ENCODE peak calls at places on chromosomes 12 and 14, in four cellular contexts. D, W, C and Q are unnamed samples.

GRCh38 chr14:69928111-69928523 is 48.9 kb downstream of the SMOC1 start:
- DNase-seq in D (no peak), W (no peak), C (peak), Q (no peak)

GRCh38 chr12:60172266-60172665 is 576.4 kb downstream of the SLC16A7 start:
- DNase-seq in C (peak), D (no peak), W (no peak), Q (no peak)

GRCh38 chr12:11576104-11576503 is 73.4 kb upstream of the ETV6 start:
- DNase-seq in D (no peak), W (no peak), C (peak), Q (peak)

GRCh38 chr12:43206396-43206795 is 345.6 kb downstream of the ADAMTS20 start:
- DNase-seq in W (no peak), C (peak), D (no peak), Q (no peak)

GRCh38 chr14:60396718-60397343 is 89.0 kb downstream of the C14orf39 start:
- DNase-seq in W (no peak), C (peak), D (no peak), Q (no peak)

GRCh38 chr12:128606040-128606439 is 217.7 kb downstream of the SLC15A4 start:
- DNase-seq in W (no peak), C (no peak), D (no peak), Q (no peak)

GRCh38 chr12:83823386-83824045 is 1089.1 kb downstream of the SLC6A15 start:
- DNase-seq in C (no peak), D (no peak), W (no peak), Q (peak)

GRCh38 chr12:132550014-132550802 is 60.2 kb downstream of the LRCOL1 start:
- DNase-seq in C (no peak), D (no peak), W (no peak), Q (no peak)

GRCh38 chr12:100830003-100830795 is 35.6 kb downstream of the ANO4 start:
- DNase-seq in C (no peak), W (no peak), D (no peak), Q (no peak)

GRCh38 chr12:90682398-90682797 is 272.6 kb downstream of the CCER1 start:
- DNase-seq in W (no peak), C (peak), D (no peak), Q (no peak)

GRCh38 chr12:50533971-50534370 is 29.2 kb downstream of the DIP2B start:
- DNase-seq in C (peak), D (no peak), W (no peak), Q (no peak)

GRCh38 chr14:22070119-22070982 is 396.7 kb upstream of the OR4E1 start:
- DNase-seq in D (no peak), C (no peak), W (peak), Q (no peak)
- TF ChIP-seq CTCF in D (no peak), C (no peak), W (no peak), Q (no peak)

GRCh38 chr14:103687712-103688111 is 27.5 kb downstream of the XRCC3 start:
- DNase-seq in D (no peak), C (no peak), W (no peak), Q (no peak)

GRCh38 chr14:103688441-103688840 is 26.8 kb downstream of the XRCC3 start:
- DNase-seq in C (no peak), W (no peak), D (no peak), Q (no peak)

GRCh38 chr14:103686831-103687485 is 28.3 kb downstream of the XRCC3 start:
- DNase-seq in W (no peak), C (peak), D (no peak), Q (no peak)

GRCh38 chr14:103690332-103690731 is 24.9 kb downstream of the XRCC3 start:
- DNase-seq in W (no peak), C (no peak), D (no peak), Q (no peak)

GRCh38 chr14:103688906-103689902 is 26.0 kb downstream of the XRCC3 start:
- DNase-seq in D (peak), C (peak), W (no peak), Q (no peak)
- TF ChIP-seq CTCF in D (no peak), C (no peak), W (no peak), Q (no peak)

GRCh38 chr14:74531467-74531866 is 37.9 kb downstream of the ISCA2 start:
- DNase-seq in C (peak), D (no peak), W (no peak), Q (no peak)
- TF ChIP-seq CTCF in C (peak), D (no peak), W (no peak), Q (no peak)

GRCh38 chr12:88947486-88948043 is 367.3 kb upstream of the KITLG start:
- DNase-seq in C (no peak), W (no peak), D (no peak), Q (no peak)
- TF ChIP-seq CTCF in C (no peak), W (no peak), D (no peak), Q (no peak)

DNA sequence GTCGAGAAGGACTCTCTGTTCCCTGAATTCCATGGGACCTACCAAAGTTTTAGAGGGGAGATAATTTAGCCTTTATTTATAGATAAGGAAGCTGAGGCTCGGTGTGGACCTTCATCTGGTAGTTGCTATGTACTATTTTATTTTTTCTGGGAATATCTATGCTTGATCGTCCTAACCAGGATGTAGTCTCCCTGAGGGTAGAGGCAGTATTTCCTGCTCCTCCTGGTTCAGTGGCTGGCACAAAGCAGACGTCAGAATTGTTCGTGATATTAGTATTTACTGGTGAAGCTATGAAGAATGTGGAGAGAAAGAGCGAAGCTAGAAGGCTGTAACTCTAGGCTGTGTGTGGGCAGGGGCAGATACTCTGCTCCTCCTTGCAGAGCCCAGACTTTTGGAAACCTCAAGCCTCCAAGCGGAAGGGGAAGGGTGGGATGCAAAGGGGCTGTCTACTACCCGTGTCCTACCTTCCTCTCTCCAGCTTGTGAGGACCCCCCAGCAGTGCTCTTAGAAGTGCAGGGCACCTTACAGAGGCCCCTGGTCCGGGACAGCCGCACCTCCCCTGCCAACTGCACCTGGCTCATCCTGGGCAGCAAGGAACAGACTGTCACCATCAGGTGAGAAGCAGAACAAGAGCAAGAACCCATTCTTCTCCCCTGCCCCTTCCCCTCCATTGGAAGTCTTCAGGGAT is 1.4 kb downstream of the LRP10 start:
- DNase-seq in W (no peak), C (no peak), D (no peak), Q (no peak)
- TF ChIP-seq CTCF in W (no peak), C (no peak), D (no peak), Q (peak)

GRCh38 chr14:88385212-88386101 is at the start of gene SPATA7:
- DNase-seq in W (peak), C (peak), D (peak), Q (peak)
- TF ChIP-seq CTCF in W (no peak), C (no peak), D (no peak), Q (no peak)

GRCh38 chr12:57005980-57006808 is at the start of gene ZBTB39:
- DNase-seq in C (peak), D (no peak), W (peak), Q (no peak)
- TF ChIP-seq CTCF in C (peak), D (peak), W (no peak), Q (peak)

GRCh38 chr12:53230971-53231858 is 794 bp downstream of the RARG start:
- DNase-seq in C (no peak), D (no peak), W (no peak), Q (no peak)
- TF ChIP-seq CTCF in C (peak), D (no peak), W (no peak), Q (no peak)

GRCh38 chr14:101183376-101184103 is 280.0 kb upstream of the RTL1 start:
- DNase-seq in C (no peak), W (no peak), D (no peak), Q (no peak)
- TF ChIP-seq CTCF in C (peak), W (no peak), D (no peak), Q (no peak)